ENCODE peak calls at places on chromosomes 16 and 17, in nine cellular contexts. C, V, Q, F, J, E, Y, N and S are unnamed samples.

GRCh38 chr17:80526116-80526910 is 18.3 kb upstream of the RPTOR start:
- DNase-seq in J (no peak), N (no peak), F (no peak), C (no peak), Y (no peak), E (no peak), Q (no peak), V (no peak), S (no peak)

GRCh38 chr16:305916-306315 is 23.0 kb downstream of the PDIA2 start:
- DNase-seq in V (no peak), Y (peak; percentile 9), F (no peak), E (no peak), Q (no peak), N (peak; percentile 50), C (no peak), J (no peak), S (no peak)

GRCh38 chr16:87464691-87465300 is 28.0 kb downstream of the ZCCHC14 start:
- DNase-seq in J (peak; percentile 82), C (no peak), Y (peak; percentile 98), V (peak; percentile 86), F (no peak), E (peak; percentile 69), Q (peak; percentile 82), N (peak; percentile 93), S (peak; percentile 61)

GRCh38 chr16:14511798-14512131 is 118.3 kb downstream of the PARN start:
- DNase-seq in E (no peak), Y (peak; percentile 55), C (no peak), V (no peak), N (no peak), Q (no peak), F (no peak), J (no peak), S (no peak)

GRCh38 chr17:39635614-39636176 is 1.2 kb upstream of the STARD3 start:
- DNase-seq in C (no peak), Y (no peak), J (no peak), F (no peak), N (no peak), V (no peak), E (peak; percentile 19), Q (no peak), S (no peak)

GRCh38 chr16:26860506-26860905 is 206.2 kb upstream of the C16orf82 start:
- DNase-seq in E (no peak), V (no peak), Q (no peak), J (no peak), C (no peak), N (no peak), Y (no peak), F (no peak), S (no peak)

GRCh38 chr16:4922721-4923342 is 14.1 kb downstream of the PPL start:
- DNase-seq in Y (no peak), F (no peak), Q (no peak), V (no peak), E (no peak), N (no peak), J (no peak), C (no peak), S (no peak)

GRCh38 chr17:66491213-66491612 is 188.8 kb downstream of the PRKCA start:
- DNase-seq in V (no peak), F (no peak), J (no peak), N (no peak), C (no peak), Y (no peak), E (no peak), Q (no peak), S (no peak)